ENCODE peak calls at places on chromosome 21, in eight cellular contexts. W is A673; D is right cardiac atrium; O is CD8-positive, alpha-beta memory T cell; K is RWPE2; I is A549; X is H9; P is left lung. N is an unnamed sample.

GRCh38 chr21:27190601-27191000 is 223.7 kb upstream of the ADAMTS5 start:
- DNase-seq in W (no peak), D (no peak), O (no peak), K (no peak), I (no peak), X (no peak), P (no peak), N (no peak)

GRCh38 chr21:28220670-28221069 is 772.0 kb downstream of the LTN1 start:
- DNase-seq in W (no peak), D (no peak), O (no peak), K (no peak), I (no peak), X (no peak), P (no peak), N (no peak)

GRCh38 chr21:15066231-15066577 is 1.4 kb upstream of the NRIP1 start:
- DNase-seq in W (no peak), D (no peak), O (no peak), K (no peak), I (no peak), X (no peak), P (no peak), N (no peak)

GRCh38 chr21:37478821-37479220 is 112.2 kb downstream of the DYRK1A start:
- DNase-seq in W (no peak), D (no peak), O (no peak), K (no peak), I (no peak), X (no peak), P (no peak), N (no peak)

GRCh38 chr21:38777521-38777920 is 28.2 kb upstream of the ETS2 start:
- DNase-seq in W (no peak), D (no peak), O (no peak), K (no peak), I (no peak), X (no peak), P (no peak), N (peak; percentile 8)

GRCh38 chr21:30102881-30103280 is 63.7 kb downstream of the CLDN17 start:
- DNase-seq in W (no peak), D (no peak), O (no peak), K (no peak), I (no peak), X (no peak), P (no peak), N (no peak)

GRCh38 chr21:27526451-27526850 is 559.6 kb upstream of the ADAMTS5 start:
- DNase-seq in W (peak; percentile 0), D (peak; percentile 15), O (no peak), K (no peak), I (no peak), X (no peak), P (no peak), N (no peak)

GRCh38 chr21:38460171-38460742 is 38.0 kb downstream of the ERG start:
- DNase-seq in W (no peak), D (peak; percentile 33), O (no peak), K (peak; percentile 84), I (no peak), X (no peak), P (no peak), N (peak; percentile 88)

GRCh38 chr21:41746744-41747006 is 20.2 kb downstream of the RIPK4 start:
- DNase-seq in W (no peak), D (no peak), O (no peak), K (no peak), I (no peak), X (no peak), P (no peak), N (no peak)

GRCh38 chr21:33703750-33704606 is 61.7 kb downstream of the ITSN1 start:
- DNase-seq in W (no peak), D (no peak), O (no peak), K (no peak), I (no peak), X (no peak), P (no peak), N (no peak)

GRCh38 chr21:40210251-40210650 is 343.0 kb downstream of the PCP4 start:
- DNase-seq in W (no peak), D (no peak), O (no peak), K (no peak), I (no peak), X (no peak), P (no peak), N (no peak)
- H3K9me3 ChIP-seq in W (peaks cover 15% of the 10 kb centered on the region), D (no peaks in the 10 kb centered on the region), O (no peaks in the 10 kb centered on the region), K (no peaks in the 10 kb centered on the region), I (no peaks in the 10 kb centered on the region), X (no peaks in the 10 kb centered on the region), P (no peaks in the 10 kb centered on the region), N (no peaks in the 10 kb centered on the region)

GRCh38 chr21:26127073-26127814 is 43.3 kb downstream of the APP start:
- DNase-seq in W (no peak), D (no peak), O (no peak), K (no peak), I (no peak), X (no peak), P (no peak), N (no peak)
- H3K27ac ChIP-seq in W (peak overlapping the region; percentile 50), D (no peak overlapping the region), O (no peak overlapping the region), K (no peak overlapping the region), I (no peak overlapping the region), X (no peak overlapping the region), P (no peak overlapping the region), N (no peak overlapping the region)

GRCh38 chr21:45164124-45164511 is 89.7 kb downstream of the ADARB1 start:
- DNase-seq in W (no peak), D (no peak), O (no peak), K (no peak), I (no peak), X (peak; percentile 22), P (no peak), N (no peak)

GRCh38 chr21:45162809-45163208 is 88.4 kb downstream of the ADARB1 start:
- DNase-seq in W (no peak), D (no peak), O (no peak), K (no peak), I (no peak), X (peak; percentile 16), P (peak; percentile 54), N (no peak)

GRCh38 chr21:45163413-45164123 is 89.2 kb downstream of the ADARB1 start:
- DNase-seq in W (no peak), D (no peak), O (no peak), K (no peak), I (no peak), X (peak; percentile 19), P (no peak), N (no peak)

GRCh38 chr21:45161039-45161945 is 86.9 kb downstream of the ADARB1 start:
- DNase-seq in W (no peak), D (no peak), O (no peak), K (no peak), I (no peak), X (peak; percentile 37), P (peak; percentile 45), N (no peak)

GRCh38 chr21:45162115-45162514 is 87.7 kb downstream of the ADARB1 start:
- DNase-seq in W (no peak), D (no peak), O (no peak), K (no peak), I (no peak), X (no peak), P (peak; percentile 34), N (no peak)
- H3K4me1 ChIP-seq in W (peaks cover 4% of the 10 kb centered on the region), D (peaks cover 4% of the 10 kb centered on the region), O (no peaks in the 10 kb centered on the region), K (peaks cover 2% of the 10 kb centered on the region), I (peaks cover under 1% of the 10 kb centered on the region), X (no peaks in the 10 kb centered on the region), P (no peaks in the 10 kb centered on the region), N (peaks cover 5% of the 10 kb centered on the region)

GRCh38 chr21:21813295-21813694 is 815.1 kb downstream of the NCAM2 start:
- DNase-seq in W (no peak), D (no peak), O (no peak), K (no peak), I (no peak), X (no peak), P (no peak), N (no peak)
- H3K9me3 ChIP-seq in W (no peaks in the 10 kb centered on the region), D (no peaks in the 10 kb centered on the region), O (no peaks in the 10 kb centered on the region), K (no peaks in the 10 kb centered on the region), I (no peaks in the 10 kb centered on the region), X (no peaks in the 10 kb centered on the region), P (no peaks in the 10 kb centered on the region), N (no peaks in the 10 kb centered on the region)

DNA sequence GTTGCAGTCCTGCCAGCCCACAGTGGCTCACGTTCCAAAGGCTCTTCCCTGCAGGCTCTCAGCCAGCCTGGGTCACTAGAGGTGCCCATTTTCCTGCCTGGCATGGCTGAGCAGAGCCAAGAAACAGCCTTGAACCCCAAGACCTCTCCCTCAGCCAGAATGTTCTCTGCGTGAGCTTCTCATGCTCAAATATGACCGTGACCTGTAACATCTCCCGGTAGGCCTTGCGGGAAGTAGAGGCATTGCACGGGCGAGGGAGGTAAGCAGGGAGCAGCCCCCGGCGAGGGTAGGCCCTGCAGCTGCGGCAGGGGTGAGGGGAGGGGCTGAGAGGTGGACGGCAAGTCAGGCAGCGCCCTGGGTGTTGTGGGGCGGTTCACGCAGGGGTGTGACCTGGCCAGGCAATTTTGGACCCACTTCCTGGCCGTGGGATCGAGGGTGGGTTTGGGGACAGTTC is 20.0 kb downstream of the RRP1 start:
- DNase-seq in W (no peak), D (no peak), O (no peak), K (no peak), I (no peak), X (no peak), P (peak; percentile 77), N (no peak)
- H3K27ac ChIP-seq in W (no peak overlapping the region), D (no peak overlapping the region), O (no peak overlapping the region), K (no peak overlapping the region), I (no peak overlapping the region), X (no peak overlapping the region), P (no peak overlapping the region), N (no peak overlapping the region)

GRCh38 chr21:35046880-35047229 is 2.2 kb downstream of the RUNX1 start:
- DNase-seq in W (no peak), D (peak; percentile 40), O (no peak), K (no peak), I (no peak), X (no peak), P (peak; percentile 64), N (peak; percentile 71)
- H3K4me1 ChIP-seq in W (no peaks in the 10 kb centered on the region), D (no peaks in the 10 kb centered on the region), O (peaks cover 67% of the 10 kb centered on the region), K (peaks cover 34% of the 10 kb centered on the region), I (peaks cover 37% of the 10 kb centered on the region), X (no peaks in the 10 kb centered on the region), P (peaks cover 71% of the 10 kb centered on the region), N (peaks cover 30% of the 10 kb centered on the region)

GRCh38 chr21:32641715-32642698 is 29.8 kb upstream of the CFAP298 start:
- DNase-seq in W (no peak), D (no peak), O (no peak), K (no peak), I (no peak), X (no peak), P (no peak), N (no peak)
- H3K9me3 ChIP-seq in W (no peaks in the 10 kb centered on the region), D (no peaks in the 10 kb centered on the region), O (no peaks in the 10 kb centered on the region), K (no peaks in the 10 kb centered on the region), I (no peaks in the 10 kb centered on the region), X (no peaks in the 10 kb centered on the region), P (no peaks in the 10 kb centered on the region), N (no peaks in the 10 kb centered on the region)